ENCODE peak calls at places on chromosomes 2 and 18, in seven cellular contexts. E is omental fat pad; I is CD4-positive, alpha-beta memory T cell; G is dorsolateral prefrontal cortex; C is NCI-H1436 treated with DMSO at 0.1 percent for 48 hours; K is thoracic aorta; T is NCI-H524. Q is an unnamed sample.

GRCh38 chr2:194176134-194176533 is 1480.9 kb upstream of the SLC39A10 start:
- DNase-seq in E (no peak), I (no peak), G (no peak), C (no peak), K (no peak), T (no peak), Q (no peak)

GRCh38 chr2:215611609-215612386 is 175.9 kb upstream of the FN1 start:
- DNase-seq in E (no peak), I (no peak), G (no peak), C (no peak), K (no peak), T (no peak), Q (no peak)

GRCh38 chr18:24160086-24160485 is 21.2 kb downstream of the CABYR start:
- DNase-seq in E (no peak), I (no peak), G (no peak), C (no peak), K (no peak), T (no peak), Q (no peak)

GRCh38 chr2:189347540-189347939 is 93.7 kb upstream of the WDR75 start:
- DNase-seq in E (no peak), I (peak; percentile 47), G (no peak), C (no peak), K (no peak), T (no peak), Q (no peak)

GRCh38 chr2:167794554-167795255 is 452.7 kb downstream of the STK39 start:
- DNase-seq in E (no peak), I (no peak), G (no peak), C (no peak), K (no peak), T (no peak), Q (no peak)

GRCh38 chr2:218403810-218404209 is 4.1 kb downstream of the CTDSP1 start:
- DNase-seq in E (no peak), I (no peak), G (no peak), C (no peak), K (no peak), T (no peak), Q (no peak)

GRCh38 chr2:157311706-157312105 is 13.9 kb downstream of the ERMN start:
- DNase-seq in E (no peak), I (no peak), G (no peak), C (no peak), K (no peak), T (no peak), Q (no peak)

GRCh38 chr2:59032469-59032868 is 791.3 kb upstream of the FANCL start:
- DNase-seq in E (no peak), I (no peak), G (no peak), C (no peak), K (no peak), T (peak; percentile 97), Q (no peak)

GRCh38 chr2:20568501-20569463 is 82.1 kb downstream of the HS1BP3 start:
- DNase-seq in E (no peak), I (no peak), G (no peak), C (no peak), K (no peak), T (no peak), Q (no peak)

GRCh38 chr2:229407170-229407569 is 136.1 kb upstream of the PID1 start:
- DNase-seq in E (peak; percentile 42), I (no peak), G (peak; percentile 54), C (no peak), K (peak; percentile 57), T (no peak), Q (peak; percentile 67)